ENCODE peak calls at places on chromosomes 2 and 18, in seven cellular contexts. E, Y, X, P, Z, B and G are unnamed samples.
A peak's percentile ranks its signal among the peaks of the same experiment; 100 is the strongest.

GRCh38 chr2:32464441-32464840 is 107.6 kb downstream of the BIRC6 start:
- DNase-seq in X (no peak), E (no peak), Y (no peak), P (no peak), B (no peak), Z (no peak), G (no peak)

GRCh38 chr2:11347403-11347965 is 3.0 kb upstream of the ROCK2 start:
- DNase-seq in X (no peak), E (no peak), P (no peak), B (no peak), Z (no peak), Y (no peak), G (no peak)

GRCh38 chr2:26578581-26578980 is 62.6 kb downstream of the CIB4 start:
- DNase-seq in X (no peak), Y (no peak), B (no peak), P (no peak), E (no peak), Z (no peak), G (no peak)

GRCh38 chr2:206275274-206276160 is 1.1 kb downstream of the ZDBF2 start:
- DNase-seq in Z (peak; percentile 34), E (peak; percentile 26), P (peak; percentile 72), B (no peak), X (no peak), Y (no peak), G (no peak)

GRCh38 chr2:222989431-222989830 is 62.6 kb upstream of the KCNE4 start:
- DNase-seq in P (no peak), B (no peak), E (no peak), X (no peak), Y (no peak), Z (no peak), G (no peak)

GRCh38 chr18:55048892-55049291 is 89.6 kb upstream of the CCDC68 start:
- DNase-seq in B (no peak), Z (no peak), P (no peak), X (no peak), Y (no peak), E (peak; percentile 35), G (no peak)

GRCh38 chr2:236081171-236081570 is 87.0 kb downstream of the GBX2 start:
- DNase-seq in B (no peak), Z (no peak), E (no peak), X (no peak), Y (no peak), P (no peak), G (no peak)

GRCh38 chr18:30489890-30490643 is 552.5 kb downstream of the DSC3 start:
- DNase-seq in X (no peak), E (no peak), P (no peak), Z (no peak), B (no peak), Y (no peak), G (no peak)

GRCh38 chr2:169664978-169665930 is 29.0 kb downstream of the CFAP210 start:
- DNase-seq in P (no peak), Y (no peak), X (no peak), E (no peak), B (no peak), Z (no peak), G (no peak)

GRCh38 chr2:113791697-113792590 is 35.5 kb upstream of the SLC35F5 start:
- DNase-seq in X (no peak), P (no peak), Z (peak; percentile 16), B (no peak), E (peak; percentile 47), Y (no peak), G (no peak)

GRCh38 chr2:138922973-138923563 is 142.9 kb upstream of the NXPH2 start:
- DNase-seq in Z (no peak), P (peak; percentile 52), E (peak; percentile 17), Y (no peak), X (no peak), B (no peak), G (no peak)

GRCh38 chr18:9130806-9131205 is 5.8 kb upstream of the ANKRD12 start:
- DNase-seq in P (no peak), Y (no peak), X (no peak), E (no peak), Z (no peak), B (no peak), G (no peak)

GRCh38 chr2:162197095-162197825 is 45.2 kb upstream of the GCG start:
- DNase-seq in B (no peak), E (no peak), P (no peak), X (no peak), Z (no peak), Y (no peak), G (no peak)

GRCh38 chr2:71602581-71602980 is 149.2 kb downstream of the DYSF start:
- DNase-seq in E (no peak), Z (no peak), B (peak; percentile 4), X (peak; percentile 20), Y (no peak), P (no peak), G (no peak)

GRCh38 chr2:18630101-18630500 is 40.7 kb upstream of the NT5C1B start:
- DNase-seq in X (no peak), B (no peak), Z (no peak), Y (no peak), P (no peak), E (peak; percentile 35), G (no peak)

GRCh38 chr2:208077286-208077685 is 47.0 kb downstream of the CRYGD start:
- DNase-seq in X (no peak), E (no peak), B (no peak), P (no peak), Z (no peak), Y (no peak), G (no peak)

GRCh38 chr2:126859631-126860030 is 39.1 kb upstream of the TEX51 start:
- DNase-seq in Z (no peak), B (no peak), X (no peak), P (no peak), E (no peak), Y (no peak), G (no peak)

GRCh38 chr2:23901966-23902942 is 24.7 kb downstream of the ATAD2B start:
- DNase-seq in X (no peak), P (no peak), E (peak; percentile 82), Y (no peak), B (no peak), Z (no peak), G (no peak)

GRCh38 chr18:35256947-35257346 is 16.1 kb downstream of the ZNF397 start:
- DNase-seq in P (no peak), Y (no peak), X (no peak), B (no peak), E (no peak), Z (no peak), G (no peak)

GRCh38 chr18:6666286-6666685 is 63.2 kb upstream of the ARHGAP28 start:
- DNase-seq in B (no peak), Y (no peak), P (no peak), Z (no peak), E (no peak), X (no peak), G (no peak)

GRCh38 chr2:227464356-227464755 is 7.6 kb upstream of the AGFG1 start:
- DNase-seq in P (no peak), B (no peak), Z (no peak), X (no peak), Y (no peak), E (no peak), G (no peak)

GRCh38 chr2:7825591-7826312 is 856.1 kb upstream of the ID2 start:
- DNase-seq in Z (peak; percentile 66), P (no peak), Y (no peak), E (peak; percentile 99), X (no peak), B (no peak), G (no peak)

GRCh38 chr2:45257820-45258219 is 248.6 kb upstream of the SIX2 start:
- DNase-seq in B (no peak), P (peak; percentile 12), E (no peak), Y (no peak), X (no peak), Z (no peak), G (no peak)

GRCh38 chr18:36325846-36326245 is 28.3 kb downstream of the FHOD3 start:
- DNase-seq in E (no peak), Z (no peak), B (no peak), X (no peak), Y (no peak), P (no peak), G (no peak)

GRCh38 chr2:181742908-181743722 is 62.8 kb upstream of the NEUROD1 start:
- DNase-seq in B (no peak), P (peak; percentile 60), E (peak; percentile 55), X (no peak), Y (no peak), Z (no peak), G (no peak)

GRCh38 chr18:48547456-48548403 is 8.9 kb downstream of the CTIF start:
- DNase-seq in Z (no peak), Y (peak; percentile 12), E (peak; percentile 93), B (no peak), X (no peak), P (peak; percentile 55), G (no peak)

GRCh38 chr2:98576666-98577312 is 31.5 kb downstream of the COA5 start:
- DNase-seq in X (no peak), Z (no peak), Y (no peak), B (no peak), E (no peak), P (no peak), G (no peak)
- H3K36me3 ChIP-seq in X (no peaks in the 10 kb centered on the region), Z (peaks cover 31% of the 10 kb centered on the region), Y (peaks cover 17% of the 10 kb centered on the region), B (peaks cover 100% of the 10 kb centered on the region), E (no peaks in the 10 kb centered on the region), P (no peaks in the 10 kb centered on the region), G (peaks cover 34% of the 10 kb centered on the region)

GRCh38 chr2:1915196-1915595 is 170.9 kb upstream of the PXDN start:
- DNase-seq in B (no peak), X (no peak), E (no peak), Y (no peak), P (no peak), Z (no peak), G (no peak)
- H3K4me3 ChIP-seq in B (no peak overlapping the region), X (no peak overlapping the region), E (no peak overlapping the region), Y (no peak overlapping the region), P (no peak overlapping the region), Z (no peak overlapping the region), G (no peak overlapping the region)

GRCh38 chr18:63725682-63726480 is 23.1 kb downstream of the SERPINB11 start:
- DNase-seq in X (no peak), E (no peak), Z (no peak), B (no peak), P (no peak), Y (no peak), G (no peak)
- TF ChIP-seq CTCF in X (no peak), E (no peak), Z (no peak), B (no peak), P (no peak), Y (no peak), G (no peak)

GRCh38 chr2:120483355-120483754 is 137.4 kb downstream of the INHBB start:
- DNase-seq in Z (no peak), B (no peak), X (no peak), P (no peak), E (no peak), Y (no peak), G (no peak)
- H3K36me3 ChIP-seq in Z (no peaks in the 10 kb centered on the region), B (no peaks in the 10 kb centered on the region), X (no peaks in the 10 kb centered on the region), P (no peaks in the 10 kb centered on the region), E (no peaks in the 10 kb centered on the region), Y (no peaks in the 10 kb centered on the region), G (no peaks in the 10 kb centered on the region)